ENCODE peak calls at places on chromosomes 13 and 19, in ten cellular contexts. O is pancreas, K is osteoblast, G is left ventricle myocardium inferior, F is thoracic aorta, V is endodermal cell, C is neuronal stem cell, P is GM23248, N is breast epithelium, D is ascending aorta. T is an unnamed sample. For H3K4me1, the result is how much of the 10 kb centered on the place peaks cover.

GRCh38 chr13:46668302-46668720 is 115.3 kb downstream of the LRCH1 start:
- DNase-seq in O (no peak), K (peak), G (peak), F (no peak), V (no peak), C (no peak), P (peak), N (no peak), D (no peak), T (peak)

GRCh38 chr13:112770504-112770903 is 80.7 kb downstream of the ATP11A start:
- DNase-seq in O (no peak), K (peak), G (no peak), F (no peak), V (no peak), C (no peak), P (no peak), N (no peak), D (no peak), T (no peak)

GRCh38 chr13:70568571-70568970 is 460.3 kb upstream of the KLHL1 start:
- DNase-seq in O (no peak), K (no peak), G (no peak), F (no peak), V (no peak), C (peak), P (peak), N (no peak), D (no peak), T (peak)

GRCh38 chr13:113788413-113789135 is 29.5 kb downstream of the TMEM255B start:
- DNase-seq in O (no peak), K (peak), G (no peak), F (no peak), V (peak), C (no peak), P (no peak), N (no peak), D (no peak), T (no peak)

GRCh38 chr13:20159646-20160345 is 1.1 kb downstream of the GJA3 start:
- DNase-seq in O (no peak), K (no peak), G (no peak), F (no peak), V (peak), C (no peak), P (peak), N (no peak), D (no peak), T (peak)

GRCh38 chr19:48461982-48462655 is 6.7 kb downstream of the KCNJ14 start:
- DNase-seq in O (peak), K (peak), G (no peak), F (no peak), V (peak), C (no peak), P (no peak), N (no peak), D (no peak), T (no peak)

GRCh38 chr19:45668342-45668871 is 386 bp downstream of the GIPR start:
- DNase-seq in O (no peak), K (peak), G (no peak), F (no peak), V (no peak), C (no peak), P (peak), N (no peak), D (no peak), T (no peak)

GRCh38 chr13:59914556-59914955 is 249.2 kb downstream of the DIAPH3 start:
- DNase-seq in O (no peak), K (peak), G (no peak), F (no peak), V (no peak), C (no peak), P (peak), N (no peak), D (no peak), T (no peak)

GRCh38 chr13:62302341-62302740 is 886.7 kb upstream of the PCDH20 start:
- DNase-seq in O (no peak), K (no peak), G (no peak), F (no peak), V (no peak), C (no peak), P (no peak), N (no peak), D (no peak), T (no peak)

GRCh38 chr13:33637978-33638743 is 179.8 kb upstream of the RFC3 start:
- DNase-seq in O (no peak), K (peak), G (no peak), F (no peak), V (no peak), C (no peak), P (peak), N (no peak), D (no peak), T (no peak)

GRCh38 chr19:1453525-1454371 is 3.8 kb downstream of the APC2 start:
- DNase-seq in O (peak), K (peak), G (no peak), F (no peak), V (peak), C (no peak), P (peak), N (no peak), D (no peak), T (peak)

GRCh38 chr19:49686503-49687088 is 2.8 kb upstream of the ADM5 start:
- DNase-seq in O (no peak), K (peak), G (no peak), F (no peak), V (no peak), C (no peak), P (no peak), N (no peak), D (no peak), T (no peak)

GRCh38 chr19:46373573-46374359 is 26.9 kb downstream of the PPP5C start:
- DNase-seq in O (peak), K (peak), G (peak), F (peak), V (peak), C (peak), P (peak), N (peak), D (peak), T (peak)

GRCh38 chr13:112573710-112574109 is 14.2 kb downstream of the TUBGCP3 start:
- DNase-seq in O (no peak), K (no peak), G (no peak), F (no peak), V (no peak), C (no peak), P (no peak), N (no peak), D (no peak), T (no peak)

GRCh38 chr13:60163525-60164471 is at the start of gene DIAPH3:
- DNase-seq in O (peak), K (peak), G (peak), F (peak), V (peak), C (peak), P (peak), N (peak), D (peak), T (peak)

GRCh38 chr13:24664726-24665409 is 15.3 kb upstream of the ATP12A start:
- DNase-seq in O (no peak), K (no peak), G (no peak), F (no peak), V (no peak), C (no peak), P (peak), N (no peak), D (no peak), T (no peak)

GRCh38 chr19:37930416-37930815 is 23.4 kb downstream of the SIPA1L3 start:
- DNase-seq in O (peak), K (no peak), G (no peak), F (no peak), V (no peak), C (no peak), P (peak), N (no peak), D (no peak), T (no peak)

GRCh38 chr13:74290324-74290773 is 156.1 kb upstream of the KLF12 start:
- DNase-seq in O (no peak), K (peak), G (no peak), F (no peak), V (peak), C (peak), P (peak), N (no peak), D (no peak), T (peak)

GRCh38 chr19:2259331-2259730 is 3.1 kb upstream of the JSRP1 start:
- DNase-seq in O (no peak), K (peak), G (no peak), F (no peak), V (no peak), C (no peak), P (peak), N (no peak), D (no peak), T (no peak)

GRCh38 chr19:45681391-45682015 is 10.2 kb downstream of the SNRPD2 start:
- DNase-seq in O (peak), K (peak), G (peak), F (peak), V (peak), C (peak), P (peak), N (peak), D (peak), T (peak)

GRCh38 chr13:96025283-96025682 is 27.9 kb downstream of the UGGT2 start:
- DNase-seq in O (no peak), K (peak), G (no peak), F (no peak), V (no peak), C (no peak), P (peak), N (no peak), D (no peak), T (no peak)

GRCh38 chr13:27533155-27533643 is 82.8 kb upstream of the MTIF3 start:
- DNase-seq in O (peak), K (peak), G (peak), F (no peak), V (peak), C (peak), P (peak), N (peak), D (peak), T (peak)

GRCh38 chr13:41614671-41615519 is 157.5 kb downstream of the RGCC start:
- DNase-seq in O (no peak), K (peak), G (no peak), F (no peak), V (no peak), C (no peak), P (peak), N (no peak), D (no peak), T (no peak)

GRCh38 chr13:111623170-111623569 is 302.7 kb downstream of the TEX29 start:
- DNase-seq in O (no peak), K (no peak), G (no peak), F (no peak), V (peak), C (no peak), P (no peak), N (no peak), D (no peak), T (no peak)

GRCh38 chr13:100254002-100254401 is 165.1 kb downstream of the PCCA start:
- DNase-seq in O (no peak), K (no peak), G (no peak), F (no peak), V (no peak), C (no peak), P (no peak), N (no peak), D (no peak), T (no peak)

DNA sequence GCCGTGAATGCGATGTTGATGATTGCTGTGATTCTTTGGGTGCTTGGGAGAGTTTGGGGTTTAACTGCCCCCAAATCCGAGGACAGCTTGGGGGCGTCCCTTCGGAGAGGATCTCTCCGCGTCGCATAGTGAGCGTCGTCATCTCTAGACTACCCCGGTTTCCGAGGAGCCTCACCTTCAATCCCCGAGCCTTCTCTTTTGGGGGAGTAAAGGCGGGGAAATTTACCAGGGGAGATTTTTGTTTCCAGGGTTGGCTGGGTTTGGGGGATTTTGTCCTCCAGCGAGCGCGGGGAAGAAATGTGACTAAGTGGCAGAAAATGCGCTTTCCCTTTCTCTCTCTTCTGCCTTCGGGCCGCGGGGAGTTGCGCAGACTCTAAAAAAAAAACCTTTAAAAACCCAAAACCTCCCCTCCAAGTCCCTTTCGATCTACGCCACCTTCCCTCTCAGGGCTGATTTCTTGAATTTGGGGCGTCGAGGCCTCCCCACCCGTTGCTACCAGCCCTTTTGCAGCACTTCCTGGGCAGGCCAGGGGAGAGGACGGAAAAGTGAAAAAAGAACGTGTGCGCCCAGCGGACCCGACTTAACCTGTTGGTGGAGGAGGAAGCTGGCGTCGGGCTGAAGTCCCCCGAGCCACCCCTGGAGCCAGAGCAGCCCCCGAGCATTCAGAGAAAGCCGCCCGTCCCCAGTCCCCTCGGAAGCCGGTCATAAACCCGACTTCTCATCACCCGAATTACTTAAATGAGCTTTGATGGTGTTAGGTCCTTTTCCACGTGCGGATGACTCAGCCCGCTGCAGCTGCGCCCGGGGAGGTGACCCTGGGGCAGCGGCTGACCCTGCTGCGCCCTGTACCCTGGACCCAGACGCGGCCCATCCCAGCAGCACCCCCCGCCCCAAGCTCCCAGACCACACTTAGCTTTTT is 17.7 kb downstream of the NFIX start:
- DNase-seq in O (no peak), K (peak), G (peak), F (no peak), V (peak), C (no peak), P (peak), N (no peak), D (no peak), T (peak)
- H3K4me3 ChIP-seq in O (no peak), K (peak), G (peak), F (peak), V (no peak), C (no peak), P (peak), N (peak), D (peak), T (peak)

GRCh38 chr19:13001502-13002388 is 6.5 kb downstream of the NFIX start:
- DNase-seq in O (no peak), K (peak), G (peak), F (peak), V (no peak), C (no peak), P (peak), N (peak), D (no peak), T (no peak)
- H3K4me1 ChIP-seq in O (under half), K (under half), G (half or more), F (half or more), V (under half), C (under half), P (under half), N (under half), D (half or more), T (under half)

GRCh38 chr19:43465468-43466120 is at the start of gene LYPD3:
- DNase-seq in O (no peak), K (peak), G (no peak), F (no peak), V (peak), C (no peak), P (peak), N (peak), D (no peak), T (no peak)
- H3K4me3 ChIP-seq in O (no peak), K (no peak), G (peak), F (peak), V (peak), C (peak), P (no peak), N (peak), D (no peak), T (peak)

DNA sequence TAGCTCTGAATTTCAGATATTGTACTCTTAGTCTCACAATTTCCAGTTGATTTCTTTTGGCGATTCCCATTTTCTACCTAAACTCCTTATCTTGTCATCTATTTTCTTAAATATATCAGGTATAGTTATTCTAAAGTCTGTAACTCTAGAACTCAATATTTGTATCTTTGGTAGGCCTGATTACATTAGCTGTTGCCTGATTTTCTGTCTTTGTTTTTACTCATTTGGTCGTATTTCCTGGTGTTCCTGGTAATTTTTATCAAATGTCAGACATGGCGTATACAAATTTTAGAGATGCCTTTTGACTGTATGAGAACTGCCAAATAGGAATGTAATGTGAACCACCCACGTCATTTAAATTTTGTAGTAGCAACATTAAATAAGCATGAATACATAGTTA is 266.7 kb downstream of the ZNF536 start:
- DNase-seq in O (no peak), K (no peak), G (no peak), F (no peak), V (no peak), C (no peak), P (no peak), N (no peak), D (no peak), T (no peak)
- H3K4me1 ChIP-seq in O (under half), K (under half), G (under half), F (under half), V (under half), C (under half), P (under half), N (under half), D (under half), T (under half)

DNA sequence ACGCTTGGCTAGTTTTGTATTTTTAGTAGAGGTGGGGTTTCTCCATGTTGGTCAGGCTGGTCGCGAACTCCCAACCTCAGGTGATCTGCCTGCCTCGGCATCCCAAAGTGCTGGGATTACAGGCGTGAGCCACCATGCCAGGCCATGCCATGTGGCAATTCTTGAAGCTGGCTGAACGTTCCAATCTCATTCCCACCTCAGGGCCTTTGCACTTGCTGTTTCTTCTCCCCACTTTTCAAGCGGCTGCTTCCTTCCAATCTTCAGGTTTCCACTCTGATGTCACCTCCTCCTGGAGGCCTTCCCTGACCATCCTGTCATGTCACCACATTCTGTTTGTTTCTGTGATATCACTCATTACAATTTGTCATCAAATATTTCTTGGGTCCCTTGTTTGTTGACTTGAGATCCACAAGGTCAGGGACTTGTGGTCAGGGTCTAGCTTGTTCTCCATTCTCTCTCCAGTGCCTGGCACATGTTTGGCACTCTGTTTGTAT is 4.2 kb downstream of the EPOR start:
- DNase-seq in O (no peak), K (peak), G (no peak), F (no peak), V (no peak), C (no peak), P (no peak), N (no peak), D (no peak), T (no peak)
- H3K4me3 ChIP-seq in O (no peak), K (no peak), G (peak), F (no peak), V (no peak), C (no peak), P (no peak), N (peak), D (no peak), T (no peak)

DNA sequence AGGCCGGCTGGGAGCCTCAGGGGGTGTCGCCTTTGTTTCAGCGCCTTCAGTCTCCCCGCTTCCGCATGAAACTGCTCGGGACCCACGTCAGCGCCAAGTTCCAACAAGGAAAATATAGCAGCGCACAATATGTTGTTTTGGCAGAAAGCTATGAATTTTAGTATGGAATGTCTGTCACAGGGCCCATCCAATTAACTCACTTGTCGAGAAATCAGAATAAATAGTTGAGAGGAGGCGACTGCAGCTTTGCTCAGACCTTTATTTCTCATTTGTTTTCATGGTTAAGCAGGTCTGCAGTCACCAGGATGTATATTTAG is 34.4 kb upstream of the MEDAG start:
- DNase-seq in O (no peak), K (no peak), G (no peak), F (no peak), V (no peak), C (no peak), P (no peak), N (no peak), D (no peak), T (no peak)
- H3K4me1 ChIP-seq in O (under half), K (half or more), G (under half), F (half or more), V (under half), C (under half), P (half or more), N (under half), D (half or more), T (under half)

GRCh38 chr19:18414504-18415176 is 4.6 kb upstream of the SSBP4 start:
- DNase-seq in O (peak), K (peak), G (peak), F (no peak), V (no peak), C (no peak), P (peak), N (no peak), D (no peak), T (no peak)
- H3K4me3 ChIP-seq in O (no peak), K (peak), G (peak), F (peak), V (no peak), C (no peak), P (peak), N (peak), D (peak), T (no peak)

GRCh38 chr19:7700128-7700470 is 1.8 kb downstream of the FCER2 start:
- DNase-seq in O (no peak), K (peak), G (no peak), F (no peak), V (no peak), C (no peak), P (no peak), N (no peak), D (no peak), T (no peak)
- H3K4me1 ChIP-seq in O (under half), K (under half), G (under half), F (under half), V (under half), C (under half), P (under half), N (under half), D (under half), T (under half)

GRCh38 chr19:13865243-13865577 is 11.7 kb upstream of the NANOS3 start:
- DNase-seq in O (no peak), K (no peak), G (no peak), F (no peak), V (no peak), C (no peak), P (no peak), N (no peak), D (no peak), T (no peak)
- H3K4me3 ChIP-seq in O (peak), K (peak), G (peak), F (peak), V (no peak), C (no peak), P (peak), N (peak), D (peak), T (peak)